ENCODE peak calls at places on chromosomes 6 and 20, in nine cellular contexts. One of them, this sample, is unnamed.

GRCh38 chr6:161838306-161839035 is 564.6 kb upstream of the AGPAT4 start:
- DNase-seq in activated CD4-positive, alpha-beta T cell treated with anti-CD3 and anti-CD28 coated beads, Interleukin-2, amount 10 ng/mL, durations not matched to agents 24 days and 14 days: no peak
- DNase-seq in NCI-H345: no peak
- DNase-seq in heart left ventricle: no peak
- DNase-seq in activated CD8-positive, alpha-beta memory T cell treated with anti-CD3 and anti-CD28 coated beads, Interleukin-2, amount 50 U/mL, for 4 hours: no peak
- DNase-seq in stimulated activated CD8-positive, alpha-beta memory T cell treated with anti-CD3 and anti-CD28 coated beads, Interleukin-4, amount 100 ng/mL, for 1 hour: no peak
- DNase-seq in T-helper 9 cell: no peak
- DNase-seq in cardiac septum: no peak
- DNase-seq in ELR: no peak
- DNase-seq in this sample: peak

GRCh38 chr6:10759884-10760329 is 12.3 kb downstream of the TMEM14B start:
- DNase-seq in activated CD4-positive, alpha-beta T cell treated with anti-CD3 and anti-CD28 coated beads, Interleukin-2, amount 10 ng/mL, durations not matched to agents 24 days and 14 days: no peak
- DNase-seq in NCI-H345: no peak
- DNase-seq in heart left ventricle: no peak
- DNase-seq in activated CD8-positive, alpha-beta memory T cell treated with anti-CD3 and anti-CD28 coated beads, Interleukin-2, amount 50 U/mL, for 4 hours: no peak
- DNase-seq in stimulated activated CD8-positive, alpha-beta memory T cell treated with anti-CD3 and anti-CD28 coated beads, Interleukin-4, amount 100 ng/mL, for 1 hour: no peak
- DNase-seq in T-helper 9 cell: no peak
- DNase-seq in cardiac septum: no peak
- DNase-seq in ELR: peak
- DNase-seq in this sample: peak

GRCh38 chr6:35496036-35496850 is 636 bp downstream of the TEAD3 start:
- DNase-seq in activated CD4-positive, alpha-beta T cell treated with anti-CD3 and anti-CD28 coated beads, Interleukin-2, amount 10 ng/mL, durations not matched to agents 24 days and 14 days: peak
- DNase-seq in NCI-H345: no peak
- DNase-seq in heart left ventricle: peak
- DNase-seq in activated CD8-positive, alpha-beta memory T cell treated with anti-CD3 and anti-CD28 coated beads, Interleukin-2, amount 50 U/mL, for 4 hours: no peak
- DNase-seq in stimulated activated CD8-positive, alpha-beta memory T cell treated with anti-CD3 and anti-CD28 coated beads, Interleukin-4, amount 100 ng/mL, for 1 hour: no peak
- DNase-seq in T-helper 9 cell: no peak
- DNase-seq in cardiac septum: no peak
- DNase-seq in ELR: peak
- DNase-seq in this sample: no peak

GRCh38 chr6:74519172-74519571 is 686.7 kb downstream of the COL12A1 start:
- DNase-seq in activated CD4-positive, alpha-beta T cell treated with anti-CD3 and anti-CD28 coated beads, Interleukin-2, amount 10 ng/mL, durations not matched to agents 24 days and 14 days: no peak
- DNase-seq in NCI-H345: no peak
- DNase-seq in heart left ventricle: no peak
- DNase-seq in activated CD8-positive, alpha-beta memory T cell treated with anti-CD3 and anti-CD28 coated beads, Interleukin-2, amount 50 U/mL, for 4 hours: no peak
- DNase-seq in stimulated activated CD8-positive, alpha-beta memory T cell treated with anti-CD3 and anti-CD28 coated beads, Interleukin-4, amount 100 ng/mL, for 1 hour: no peak
- DNase-seq in T-helper 9 cell: no peak
- DNase-seq in cardiac septum: no peak
- DNase-seq in ELR: peak
- DNase-seq in this sample: no peak

GRCh38 chr6:7765575-7766325 is 39.9 kb downstream of the BMP6 start:
- DNase-seq in activated CD4-positive, alpha-beta T cell treated with anti-CD3 and anti-CD28 coated beads, Interleukin-2, amount 10 ng/mL, durations not matched to agents 24 days and 14 days: no peak
- DNase-seq in NCI-H345: no peak
- DNase-seq in heart left ventricle: no peak
- DNase-seq in activated CD8-positive, alpha-beta memory T cell treated with anti-CD3 and anti-CD28 coated beads, Interleukin-2, amount 50 U/mL, for 4 hours: no peak
- DNase-seq in stimulated activated CD8-positive, alpha-beta memory T cell treated with anti-CD3 and anti-CD28 coated beads, Interleukin-4, amount 100 ng/mL, for 1 hour: no peak
- DNase-seq in T-helper 9 cell: no peak
- DNase-seq in cardiac septum: no peak
- DNase-seq in ELR: peak
- DNase-seq in this sample: no peak

GRCh38 chr6:24755284-24755683 is 19.5 kb upstream of the GMNN start:
- DNase-seq in activated CD4-positive, alpha-beta T cell treated with anti-CD3 and anti-CD28 coated beads, Interleukin-2, amount 10 ng/mL, durations not matched to agents 24 days and 14 days: no peak
- DNase-seq in NCI-H345: no peak
- DNase-seq in heart left ventricle: no peak
- DNase-seq in activated CD8-positive, alpha-beta memory T cell treated with anti-CD3 and anti-CD28 coated beads, Interleukin-2, amount 50 U/mL, for 4 hours: no peak
- DNase-seq in stimulated activated CD8-positive, alpha-beta memory T cell treated with anti-CD3 and anti-CD28 coated beads, Interleukin-4, amount 100 ng/mL, for 1 hour: no peak
- DNase-seq in T-helper 9 cell: no peak
- DNase-seq in cardiac septum: no peak
- DNase-seq in ELR: no peak
- DNase-seq in this sample: no peak

GRCh38 chr20:61960836-61961235 is 104.8 kb downstream of the TAF4 start:
- DNase-seq in activated CD4-positive, alpha-beta T cell treated with anti-CD3 and anti-CD28 coated beads, Interleukin-2, amount 10 ng/mL, durations not matched to agents 24 days and 14 days: no peak
- DNase-seq in NCI-H345: no peak
- DNase-seq in heart left ventricle: no peak
- DNase-seq in activated CD8-positive, alpha-beta memory T cell treated with anti-CD3 and anti-CD28 coated beads, Interleukin-2, amount 50 U/mL, for 4 hours: no peak
- DNase-seq in stimulated activated CD8-positive, alpha-beta memory T cell treated with anti-CD3 and anti-CD28 coated beads, Interleukin-4, amount 100 ng/mL, for 1 hour: no peak
- DNase-seq in T-helper 9 cell: no peak
- DNase-seq in cardiac septum: peak
- DNase-seq in ELR: no peak
- DNase-seq in this sample: no peak

GRCh38 chr6:107026965-107027364 is 1.0 kb upstream of the MTRES1 start:
- DNase-seq in activated CD4-positive, alpha-beta T cell treated with anti-CD3 and anti-CD28 coated beads, Interleukin-2, amount 10 ng/mL, durations not matched to agents 24 days and 14 days: no peak
- DNase-seq in NCI-H345: no peak
- DNase-seq in heart left ventricle: no peak
- DNase-seq in activated CD8-positive, alpha-beta memory T cell treated with anti-CD3 and anti-CD28 coated beads, Interleukin-2, amount 50 U/mL, for 4 hours: no peak
- DNase-seq in stimulated activated CD8-positive, alpha-beta memory T cell treated with anti-CD3 and anti-CD28 coated beads, Interleukin-4, amount 100 ng/mL, for 1 hour: no peak
- DNase-seq in T-helper 9 cell: no peak
- DNase-seq in cardiac septum: no peak
- DNase-seq in ELR: no peak
- DNase-seq in this sample: no peak